ENCODE peak calls at places on chromosome 9, in eight cellular contexts. B is H9, U is MM.1S, V is hepatocyte, G is fibroblast of lung, F is GM12878, Y is IMR-90, H is PC-9. Q is an unnamed sample.

GRCh38 chr9:89891221-89892052 is 286.6 kb downstream of the GADD45G start:
- DNase-seq in G (no peak), Y (no peak), V (no peak), B (peak), H (no peak), F (no peak), U (no peak), Q (no peak)

GRCh38 chr9:100011062-100011681 is 87.6 kb downstream of the ERP44 start:
- DNase-seq in H (peak), Y (peak), V (peak), F (peak), G (peak), B (no peak), U (peak), Q (peak)

GRCh38 chr9:129750010-129750409 is 2.8 kb downstream of the PTGES start:
- DNase-seq in B (no peak), V (peak), H (peak), G (peak), U (no peak), Y (no peak), F (no peak), Q (no peak)

GRCh38 chr9:2255128-2255527 is 240.0 kb downstream of the SMARCA2 start:
- DNase-seq in V (no peak), B (no peak), H (no peak), F (no peak), G (no peak), U (no peak), Y (no peak), Q (no peak)

GRCh38 chr9:93035821-93036351 is 22.6 kb upstream of the SUSD3 start:
- DNase-seq in U (no peak), Y (no peak), H (no peak), F (no peak), V (no peak), B (no peak), G (no peak), Q (no peak)

GRCh38 chr9:91775708-91776028 is 174.4 kb downstream of the ROR2 start:
- DNase-seq in B (no peak), U (no peak), H (no peak), F (no peak), Y (no peak), G (no peak), V (no peak), Q (no peak)

GRCh38 chr9:12916037-12916436 is 141.2 kb downstream of the LURAP1L start:
- DNase-seq in Y (peak), G (peak), H (no peak), V (no peak), U (no peak), F (no peak), B (no peak), Q (peak)

GRCh38 chr9:122190597-122191381 is 31.1 kb downstream of the MORN5 start:
- DNase-seq in H (peak), G (no peak), Y (peak), B (no peak), F (no peak), U (no peak), V (no peak), Q (no peak)

GRCh38 chr9:4084440-4084818 is 215.4 kb downstream of the GLIS3 start:
- DNase-seq in G (peak), B (no peak), Y (peak), F (no peak), V (no peak), U (no peak), H (no peak), Q (no peak)

GRCh38 chr9:86854898-86855523 is 92.3 kb downstream of the GAS1 start:
- DNase-seq in F (no peak), Y (peak), B (peak), H (peak), V (peak), U (no peak), G (peak), Q (no peak)

GRCh38 chr9:113446323-113446740 is 17.2 kb upstream of the RGS3 start:
- DNase-seq in F (peak), Y (peak), H (no peak), G (peak), U (peak), B (no peak), V (peak), Q (peak)

GRCh38 chr9:134474058-134474370 is 147.8 kb downstream of the RXRA start:
- DNase-seq in B (no peak), U (no peak), Y (peak), F (no peak), H (no peak), V (no peak), G (peak), Q (no peak)

GRCh38 chr9:134734270-134734669 is 92.7 kb downstream of the COL5A1 start:
- DNase-seq in B (no peak), H (no peak), F (no peak), Y (peak), G (peak), V (peak), U (no peak), Q (no peak)

GRCh38 chr9:88182501-88182900 is 44.2 kb upstream of the SPATA31C2 start:
- DNase-seq in G (no peak), F (no peak), B (no peak), Y (no peak), H (no peak), U (no peak), V (no peak), Q (no peak)

GRCh38 chr9:93064392-93065124 is 6.1 kb downstream of the SUSD3 start:
- DNase-seq in H (no peak), U (peak), B (no peak), V (no peak), Y (no peak), G (peak), F (peak), Q (no peak)

GRCh38 chr9:90003046-90003355 is 398.2 kb downstream of the GADD45G start:
- DNase-seq in U (no peak), B (no peak), F (no peak), H (no peak), Y (no peak), V (no peak), G (no peak), Q (no peak)

DNA sequence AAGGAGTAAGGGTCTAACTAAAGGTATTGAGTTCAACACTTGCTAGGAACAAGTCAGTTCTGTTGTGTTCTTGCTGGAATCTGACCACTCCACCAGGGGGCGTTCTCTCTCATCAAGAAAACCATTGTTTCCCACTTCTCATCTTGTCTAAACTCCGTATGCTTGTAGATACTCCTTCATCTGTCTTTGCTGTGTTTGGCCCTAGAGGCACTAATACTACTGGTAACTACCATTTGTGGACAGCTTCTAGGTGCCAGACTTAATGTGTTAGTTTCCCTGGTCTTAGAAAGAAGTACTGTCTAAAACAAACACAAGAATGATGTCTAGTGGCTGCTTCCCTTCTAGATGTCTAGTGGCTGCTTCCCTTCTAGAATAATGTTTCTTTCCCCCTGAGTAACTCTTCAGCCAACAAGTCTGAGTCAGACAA is 18.7 kb upstream of the PTPDC1 start:
- DNase-seq in Y (peak), G (peak), H (peak), F (peak), U (peak), V (peak), B (peak), Q (peak)
- H2AFZ ChIP-seq in Y (peak), G (peak), H (no peak), F (peak), U (no peak), V (no peak), B (no peak), Q (no peak)

DNA sequence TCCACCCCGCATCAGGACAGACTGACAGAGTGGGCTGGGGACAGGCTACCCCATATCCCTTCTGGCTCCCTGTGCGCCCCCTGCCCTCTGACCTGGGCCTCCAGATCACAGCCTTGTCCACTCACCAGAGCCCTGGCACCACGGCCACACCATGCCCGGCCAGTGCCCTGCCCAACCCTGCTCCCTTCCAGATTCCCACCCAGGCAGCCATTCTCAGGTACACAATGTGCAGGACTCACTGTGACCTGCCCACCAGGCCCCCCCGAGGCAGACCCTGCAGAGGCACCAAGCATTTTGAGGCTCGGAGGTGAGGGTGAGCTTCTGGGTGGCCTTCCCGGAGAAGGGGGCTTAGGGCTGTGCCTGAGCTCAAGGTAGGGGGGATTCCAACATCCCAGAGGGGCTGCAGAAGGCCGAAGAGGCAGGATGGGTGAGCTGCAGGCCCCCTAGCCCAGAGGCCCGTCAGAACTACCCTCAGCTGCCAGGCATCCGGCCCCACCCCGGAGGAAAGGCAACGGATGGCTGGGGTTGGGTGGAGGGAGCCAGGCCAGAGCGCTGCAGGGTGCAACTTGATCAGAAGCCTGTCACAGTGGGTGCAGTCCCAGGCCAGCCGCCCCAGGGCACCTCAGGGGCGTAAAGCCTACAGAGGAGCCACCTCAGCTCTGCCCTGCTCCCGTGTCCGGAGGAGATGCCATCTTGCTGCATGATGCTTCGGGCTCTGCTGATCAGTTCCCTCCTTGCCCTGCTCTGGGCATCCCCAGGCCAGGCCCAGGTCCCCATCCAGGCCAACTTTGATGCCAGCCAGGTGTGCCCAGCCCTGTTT is at the start of gene LCNL1:
- DNase-seq in G (no peak), U (no peak), Y (no peak), F (no peak), H (peak), V (no peak), B (no peak), Q (no peak)
- H2AFZ ChIP-seq in G (no peak), U (no peak), Y (no peak), F (no peak), H (no peak), V (no peak), B (no peak), Q (no peak)

DNA sequence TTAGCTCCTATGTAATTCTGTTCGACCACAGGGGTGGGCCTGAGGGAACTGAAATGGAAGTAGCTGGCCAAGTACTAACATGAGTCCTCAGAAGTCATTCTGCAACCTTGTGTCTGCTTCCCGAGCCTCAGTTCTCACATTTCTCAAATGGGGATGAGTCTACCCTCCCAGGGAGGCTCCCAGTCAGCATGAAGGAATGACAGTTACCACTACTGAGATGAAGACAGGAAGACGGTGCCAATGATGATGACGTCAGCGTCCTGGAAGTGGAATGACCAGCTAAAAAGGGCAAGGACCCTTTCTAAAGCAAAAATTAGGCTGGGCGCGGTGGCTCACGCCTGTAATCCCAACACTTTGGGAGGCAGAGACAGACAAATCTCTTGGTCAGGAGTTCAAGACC is 6.8 kb downstream of the PIP5KL1 start:
- DNase-seq in H (no peak), B (no peak), U (no peak), Y (peak), V (no peak), F (no peak), G (peak), Q (peak)
- H2AFZ ChIP-seq in H (no peak), B (no peak), U (no peak), Y (peak), V (no peak), F (no peak), G (no peak), Q (no peak)

DNA sequence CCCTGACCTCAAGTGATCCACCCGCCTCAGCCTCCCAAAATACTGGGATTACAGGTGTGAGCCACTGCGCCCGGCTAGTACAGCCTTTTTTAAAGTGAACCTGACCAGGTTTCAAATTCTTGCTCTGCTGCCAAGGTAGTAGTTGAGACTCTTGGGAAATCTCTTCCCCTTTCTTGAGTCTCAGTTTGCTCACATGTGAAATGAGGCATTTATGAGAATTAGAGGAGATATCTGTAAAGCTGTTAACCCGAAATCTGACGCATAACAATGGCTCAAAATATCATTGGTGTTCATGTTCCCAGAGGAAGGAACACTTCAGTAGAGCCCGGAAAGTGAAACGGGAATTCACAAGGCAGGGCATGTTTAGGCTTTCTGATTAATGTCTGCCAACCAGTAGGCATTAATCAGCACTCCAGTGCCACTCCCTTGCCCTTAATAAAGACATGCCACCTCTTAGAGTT is 1.5 kb downstream of the ARPC5L start:
- DNase-seq in B (no peak), V (no peak), G (no peak), Y (no peak), U (no peak), F (no peak), H (no peak), Q (no peak)
- H2AFZ ChIP-seq in B (no peak), V (no peak), G (no peak), Y (no peak), U (no peak), F (peak), H (no peak), Q (no peak)

GRCh38 chr9:28136113-28136512 is 562.8 kb upstream of the C9orf72 start:
- DNase-seq in G (no peak), H (no peak), Y (no peak), U (no peak), B (no peak), V (no peak), F (no peak), Q (no peak)

GRCh38 chr9:28135571-28135970 is 562.3 kb upstream of the C9orf72 start:
- DNase-seq in V (no peak), G (no peak), H (no peak), B (no peak), Y (no peak), U (no peak), F (no peak), Q (no peak)

GRCh38 chr9:28134577-28134976 is 561.3 kb upstream of the C9orf72 start:
- DNase-seq in F (no peak), G (no peak), U (no peak), Y (no peak), H (no peak), B (no peak), V (no peak), Q (no peak)
- H2AFZ ChIP-seq in F (no peak), G (no peak), U (no peak), Y (no peak), H (no peak), B (no peak), V (peak), Q (no peak)

GRCh38 chr9:118362123-118362522 is 657.9 kb downstream of the TLR4 start:
- DNase-seq in B (no peak), F (no peak), H (no peak), Y (no peak), U (no peak), G (peak), V (no peak), Q (no peak)

GRCh38 chr9:118366228-118366627 is 662.0 kb downstream of the TLR4 start:
- DNase-seq in G (no peak), U (no peak), H (no peak), F (no peak), B (no peak), V (no peak), Y (no peak), Q (no peak)

GRCh38 chr9:118362596-118362995 is 658.4 kb downstream of the TLR4 start:
- DNase-seq in V (no peak), H (no peak), F (no peak), Y (no peak), B (no peak), G (peak), U (no peak), Q (no peak)

GRCh38 chr9:118367383-118367782 is 663.2 kb downstream of the TLR4 start:
- DNase-seq in H (no peak), F (peak), B (no peak), G (no peak), Y (no peak), U (no peak), V (no peak), Q (no peak)

DNA sequence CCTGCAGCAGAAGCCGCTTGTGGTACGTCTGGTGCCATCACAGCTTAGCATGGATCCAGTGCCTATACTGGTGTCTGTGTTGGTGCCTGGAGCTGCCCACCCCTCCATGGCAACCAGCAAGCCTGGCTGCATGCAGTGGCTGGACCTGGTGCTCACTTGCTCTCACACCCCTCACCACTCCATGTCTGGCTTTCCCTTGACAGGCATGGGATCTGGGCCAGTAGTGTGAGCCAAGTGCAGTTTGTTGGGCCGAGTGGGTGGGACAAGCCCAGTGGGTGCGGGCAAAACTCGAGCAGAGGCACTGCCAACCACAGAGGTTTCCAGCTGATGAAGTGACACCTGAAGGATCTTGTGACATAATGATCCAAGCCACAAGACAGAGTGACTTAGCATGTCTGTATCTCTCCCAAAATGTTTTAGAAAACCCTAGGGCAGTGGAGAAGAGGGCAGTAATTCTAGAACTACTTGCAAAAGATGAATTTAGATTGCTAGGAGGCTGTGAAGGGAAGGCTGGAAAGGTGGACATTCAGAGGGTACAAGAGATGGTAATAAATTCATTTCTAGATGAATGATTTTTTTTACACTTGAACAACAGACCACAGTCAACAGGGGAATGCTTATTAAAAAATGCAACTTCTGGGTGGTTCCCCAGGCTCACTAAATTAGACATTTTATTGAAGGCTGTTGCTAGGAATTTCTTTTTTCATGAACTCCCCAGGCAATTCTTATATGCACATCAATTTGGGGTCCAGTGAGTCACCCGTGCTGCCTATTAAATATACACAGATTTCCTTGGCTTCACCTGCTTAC is 660.3 kb downstream of the TLR4 start:
- DNase-seq in F (peak), H (no peak), B (no peak), U (no peak), V (no peak), Y (no peak), G (no peak), Q (no peak)
- H2AFZ ChIP-seq in F (no peak), H (no peak), B (no peak), U (no peak), V (no peak), Y (no peak), G (no peak), Q (no peak)